ENCODE peak calls at places on chromosomes 11 and 22, in eight cellular contexts. R, L, G, Q, M, B, O and D are unnamed samples.

GRCh38 chr11:60161766-60162165 is 21.1 kb downstream of the MS4A6A start:
- DNase-seq in R (no peak), L (no peak), G (no peak), Q (no peak), M (no peak), B (no peak), O (no peak), D (no peak)

GRCh38 chr22:23754980-23755636 is 883 bp upstream of the VPREB3 start:
- DNase-seq in R (no peak), L (no peak), G (no peak), Q (no peak), M (no peak), B (no peak), O (no peak), D (no peak)

GRCh38 chr11:30228323-30228884 is 2.4 kb upstream of the FSHB start:
- DNase-seq in R (no peak), L (no peak), G (no peak), Q (no peak), M (no peak), B (no peak), O (no peak), D (no peak)

GRCh38 chr11:35364101-35364780 is 55.1 kb downstream of the SLC1A2 start:
- DNase-seq in R (no peak), L (no peak), G (no peak), Q (peak; percentile 54), M (peak; percentile 70), B (peak; percentile 77), O (peak; percentile 86), D (peak; percentile 51)

GRCh38 chr11:11209967-11210366 is 143.1 kb downstream of the CSNK2A3 start:
- DNase-seq in R (no peak), L (peak; percentile 56), G (no peak), Q (no peak), M (no peak), B (no peak), O (no peak), D (no peak)

GRCh38 chr11:44774131-44774530 is 47.4 kb downstream of the TSPAN18 start:
- DNase-seq in R (peak; percentile 28), L (no peak), G (no peak), Q (no peak), M (no peak), B (no peak), O (no peak), D (no peak)

GRCh38 chr11:46290021-46290420 is 12.6 kb downstream of the CREB3L1 start:
- DNase-seq in R (no peak), L (no peak), G (no peak), Q (no peak), M (no peak), B (no peak), O (no peak), D (no peak)

GRCh38 chr11:103888541-103888951 is 147.9 kb upstream of the DDI1 start:
- DNase-seq in R (no peak), L (no peak), G (no peak), Q (no peak), M (no peak), B (no peak), O (no peak), D (no peak)

GRCh38 chr22:31337178-31337577 is 9.0 kb downstream of the PATZ1 start:
- DNase-seq in R (no peak), L (no peak), G (no peak), Q (no peak), M (peak; percentile 79), B (no peak), O (peak; percentile 28), D (peak; percentile 65)

DNA sequence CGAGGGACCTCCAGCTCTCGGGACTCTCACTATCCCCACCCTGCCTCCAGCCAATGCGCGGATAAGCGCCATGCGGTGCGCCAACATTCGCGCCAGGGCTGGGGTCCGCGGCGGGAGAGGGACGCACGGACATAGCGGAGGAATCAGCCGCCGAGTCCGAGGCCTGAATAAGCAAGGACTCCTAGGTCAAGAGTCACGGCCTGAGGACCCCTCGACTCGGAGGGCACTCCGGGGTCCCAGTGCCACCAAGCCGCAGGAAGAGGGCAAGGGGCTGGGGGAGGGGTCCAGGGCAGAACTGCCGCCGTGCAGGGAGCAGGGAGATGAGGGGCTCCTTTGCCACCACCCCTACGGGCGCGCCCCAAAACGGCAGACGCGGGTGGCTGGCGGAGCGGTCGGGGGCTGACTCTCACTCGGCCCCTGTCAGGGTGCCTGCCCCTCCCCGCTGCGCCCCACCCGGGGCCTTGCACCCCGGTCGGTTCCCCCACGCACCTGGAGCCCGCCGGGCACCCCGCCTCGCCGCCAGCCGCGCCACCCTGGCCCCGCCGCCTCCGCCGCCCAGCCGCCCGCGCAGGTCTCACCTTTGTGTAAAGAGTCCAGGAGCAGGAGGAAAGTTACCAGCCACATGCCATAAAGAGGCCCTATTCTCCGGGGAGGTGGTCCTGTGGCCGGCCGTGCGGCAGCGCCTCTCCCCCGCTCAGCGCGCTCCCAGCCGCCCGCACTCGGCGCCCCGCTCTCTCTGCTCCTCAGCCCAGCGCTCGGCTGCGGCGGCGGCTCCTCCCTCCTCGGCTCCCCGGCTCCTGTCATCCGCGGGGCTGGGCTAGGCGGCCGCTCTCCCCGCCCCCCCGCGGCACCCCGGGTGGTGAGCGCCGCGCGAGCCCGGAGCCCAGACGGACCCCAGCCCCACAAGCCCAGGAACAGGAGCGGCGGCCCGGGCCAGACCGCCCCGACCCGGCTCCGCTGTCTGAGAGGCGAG is at the start of gene DSCAML1:
- DNase-seq in R (peak; percentile 55), L (no peak), G (no peak), Q (no peak), M (no peak), B (no peak), O (no peak), D (peak; percentile 70)
- H3K27me3 ChIP-seq in R (peaks cover 18% of the 10 kb centered on the region), L (peaks cover 11% of the 10 kb centered on the region), G (peaks cover 33% of the 10 kb centered on the region), Q (no peaks in the 10 kb centered on the region), M (peaks cover 5% of the 10 kb centered on the region), B (peaks cover 53% of the 10 kb centered on the region), O (peaks cover 59% of the 10 kb centered on the region), D (peaks cover 93% of the 10 kb centered on the region)

GRCh38 chr11:57781529-57781943 is 19.9 kb downstream of the CTNND1 start:
- DNase-seq in R (no peak), L (no peak), G (no peak), Q (no peak), M (peak; percentile 83), B (peak; percentile 66), O (peak; percentile 33), D (peak; percentile 84)

GRCh38 chr11:57787920-57788716 is 26.5 kb downstream of the CTNND1 start:
- DNase-seq in R (no peak), L (no peak), G (no peak), Q (no peak), M (no peak), B (peak; percentile 54), O (no peak), D (no peak)

GRCh38 chr11:57787205-57787604 is 25.6 kb downstream of the CTNND1 start:
- DNase-seq in R (no peak), L (no peak), G (no peak), Q (no peak), M (no peak), B (peak; percentile 7), O (no peak), D (no peak)

GRCh38 chr11:57785072-57785471 is 23.5 kb downstream of the CTNND1 start:
- DNase-seq in R (no peak), L (no peak), G (no peak), Q (no peak), M (no peak), B (no peak), O (no peak), D (no peak)

GRCh38 chr11:57786436-57786835 is 24.8 kb downstream of the CTNND1 start:
- DNase-seq in R (no peak), L (no peak), G (no peak), Q (no peak), M (no peak), B (peak; percentile 5), O (peak; percentile 38), D (no peak)
- H3K27ac ChIP-seq in R (no peak overlapping the region), L (peak overlapping the region; percentile 42), G (no peak overlapping the region), Q (peak overlapping the region; percentile 12), M (peak overlapping the region; percentile 75), B (no peak overlapping the region), O (no peak overlapping the region), D (peak overlapping the region; percentile 72)

DNA sequence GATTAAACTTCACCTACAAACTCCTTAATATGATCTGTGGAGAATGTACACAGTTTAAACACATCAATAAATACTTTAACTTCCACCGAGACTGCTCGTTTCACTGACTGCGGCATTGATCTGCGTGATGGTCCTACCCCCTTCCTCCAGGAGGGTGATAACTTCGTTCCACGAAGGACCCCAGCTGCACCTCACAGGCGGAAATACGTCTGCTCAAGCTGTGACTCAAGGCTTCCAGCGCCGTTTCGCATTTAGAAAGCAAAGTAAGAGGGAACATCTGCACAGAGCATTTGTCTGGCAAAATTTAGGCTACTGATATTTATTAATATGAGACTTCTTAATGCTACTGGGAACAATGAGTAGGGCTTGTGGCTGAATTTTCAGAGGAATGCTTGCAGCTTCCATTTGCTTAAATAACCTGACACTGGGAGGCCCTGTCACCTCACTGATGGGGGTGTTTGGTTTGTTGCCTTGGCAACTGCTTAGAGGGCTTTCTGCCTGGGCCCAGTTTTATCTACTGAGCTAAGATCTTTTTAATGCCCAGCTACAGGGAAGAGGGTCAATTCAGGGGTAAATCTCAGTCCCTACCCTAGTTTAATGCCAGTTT is 14.8 kb upstream of the ST14 start:
- DNase-seq in R (peak; percentile 49), L (no peak), G (no peak), Q (no peak), M (no peak), B (peak; percentile 34), O (peak; percentile 20), D (peak; percentile 61)
- H3K27me3 ChIP-seq in R (no peaks in the 10 kb centered on the region), L (no peaks in the 10 kb centered on the region), G (no peaks in the 10 kb centered on the region), Q (no peaks in the 10 kb centered on the region), M (no peaks in the 10 kb centered on the region), B (no peaks in the 10 kb centered on the region), O (no peaks in the 10 kb centered on the region), D (no peaks in the 10 kb centered on the region)

DNA sequence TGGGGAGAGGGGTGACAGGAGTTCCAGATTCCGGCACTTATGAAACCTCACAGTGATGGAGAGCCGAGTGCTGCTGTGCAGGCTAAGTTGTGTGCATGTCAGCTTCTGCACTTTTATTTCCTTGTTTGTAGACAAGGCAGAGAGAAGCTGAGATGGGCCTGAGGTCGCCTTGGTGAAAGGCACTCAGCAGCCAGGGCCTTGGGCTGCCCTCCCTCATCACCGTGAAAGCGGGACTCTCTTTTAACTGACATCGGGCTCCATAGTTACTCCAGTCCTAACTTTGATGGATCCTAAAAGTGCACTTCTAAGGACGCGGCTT is 7.6 kb downstream of the CD81 start:
- DNase-seq in R (no peak), L (no peak), G (no peak), Q (no peak), M (no peak), B (no peak), O (no peak), D (no peak)
- H3K27ac ChIP-seq in R (no peak overlapping the region), L (peak overlapping the region; percentile 98), G (no peak overlapping the region), Q (no peak overlapping the region), M (peak overlapping the region; percentile 98), B (no peak overlapping the region), O (no peak overlapping the region), D (no peak overlapping the region)

GRCh38 chr11:31986201-31986889 is 104.5 kb upstream of the RCN1 start:
- DNase-seq in R (no peak), L (no peak), G (no peak), Q (no peak), M (no peak), B (no peak), O (no peak), D (no peak)
- H3K27me3 ChIP-seq in R (peaks cover 23% of the 10 kb centered on the region), L (no peaks in the 10 kb centered on the region), G (peaks cover 3% of the 10 kb centered on the region), Q (no peaks in the 10 kb centered on the region), M (peaks cover 4% of the 10 kb centered on the region), B (peaks cover 51% of the 10 kb centered on the region), O (peaks cover 50% of the 10 kb centered on the region), D (peaks cover 59% of the 10 kb centered on the region)

GRCh38 chr22:27576413-27576812 is 225.1 kb downstream of the MN1 start:
- DNase-seq in R (no peak), L (no peak), G (no peak), Q (no peak), M (no peak), B (no peak), O (no peak), D (no peak)
- H3K27ac ChIP-seq in R (no peak overlapping the region), L (no peak overlapping the region), G (no peak overlapping the region), Q (no peak overlapping the region), M (no peak overlapping the region), B (no peak overlapping the region), O (no peak overlapping the region), D (no peak overlapping the region)

GRCh38 chr22:39250131-39250530 is 5.3 kb upstream of the PDGFB start:
- DNase-seq in R (no peak), L (no peak), G (no peak), Q (no peak), M (no peak), B (no peak), O (no peak), D (no peak)
- H3K27me3 ChIP-seq in R (peaks cover 11% of the 10 kb centered on the region), L (no peaks in the 10 kb centered on the region), G (no peaks in the 10 kb centered on the region), Q (peaks cover 6% of the 10 kb centered on the region), M (no peaks in the 10 kb centered on the region), B (no peaks in the 10 kb centered on the region), O (peaks cover 22% of the 10 kb centered on the region), D (peaks cover 13% of the 10 kb centered on the region)